ENCODE peak calls at places on chromosomes 13 and 19, in four cellular contexts. N is left lung, M is gastroesophageal sphincter, O is lower lobe of right lung. K is an unnamed sample.

GRCh38 chr19:5694167-5694951 is 4.3 kb downstream of the RPL36 start:
- ATAC-seq in N (no peak), M (no peak), O (no peak), K (no peak)

GRCh38 chr19:46141421-46141820 is 6.6 kb upstream of the IGFL2 start:
- ATAC-seq in O (no peak), N (peak), M (no peak), K (no peak)

GRCh38 chr13:98548230-98548629 is 28.7 kb downstream of the STK24 start:
- ATAC-seq in M (no peak), O (no peak), N (no peak), K (no peak)

GRCh38 chr13:36329355-36329754 is 16.8 kb downstream of the SPART start:
- ATAC-seq in O (no peak), M (no peak), N (no peak), K (no peak)

GRCh38 chr13:48564046-48564445 is 31.2 kb upstream of the RCBTB2 start:
- ATAC-seq in M (no peak), O (no peak), N (no peak), K (peak)

GRCh38 chr13:53100394-53101063 is 71.9 kb downstream of the OLFM4 start:
- ATAC-seq in O (no peak), M (no peak), N (no peak), K (no peak)

GRCh38 chr19:41321600-41322270 is 11.8 kb downstream of the CCDC97 start:
- ATAC-seq in N (peak), M (no peak), O (peak), K (peak)

GRCh38 chr13:41622545-41623429 is 165.4 kb downstream of the RGCC start:
- ATAC-seq in M (peak), O (peak), N (peak), K (no peak)

GRCh38 chr19:51458051-51458645 is at the start of gene SIGLEC8:
- ATAC-seq in O (no peak), N (no peak), M (no peak), K (no peak)

GRCh38 chr19:18894254-18895037 is 1.5 kb downstream of the CERS1 start:
- ATAC-seq in O (no peak), N (no peak), M (no peak), K (peak)

GRCh38 chr13:95707442-95708389 is 30.8 kb downstream of the DNAJC3 start:
- ATAC-seq in M (no peak), O (peak), N (peak), K (no peak)

GRCh38 chr13:95793018-95793555 is 116.1 kb downstream of the DNAJC3 start:
- ATAC-seq in O (peak), M (no peak), N (peak), K (no peak)

GRCh38 chr19:48258350-48258749 is 2.6 kb upstream of the CARD8 start:
- ATAC-seq in M (no peak), O (no peak), N (no peak), K (no peak)

GRCh38 chr13:38687246-38688229 is 661 bp downstream of the FREM2 start:
- ATAC-seq in N (peak), M (peak), O (peak), K (peak)

GRCh38 chr19:36605839-36606478 is 846 bp downstream of the ZNF382 start:
- ATAC-seq in O (peak), M (no peak), N (no peak), K (no peak)

GRCh38 chr13:20149762-20150161 is 11.1 kb downstream of the GJA3 start:
- ATAC-seq in M (no peak), O (no peak), N (no peak), K (no peak)

GRCh38 chr19:9620842-9621155 is 233 bp downstream of the ZNF561 start:
- ATAC-seq in O (peak), N (no peak), M (peak), K (no peak)

GRCh38 chr13:77502104-77502720 is 33.3 kb upstream of the SCEL start:
- ATAC-seq in O (no peak), N (no peak), M (no peak), K (no peak)

GRCh38 chr19:4829001-4829712 is 2.4 kb downstream of the TICAM1 start:
- ATAC-seq in O (no peak), M (no peak), N (peak), K (no peak)